ENCODE peak calls at places on chromosomes 4 and X, in five cellular contexts. B is K562, A is H1, L is HepG2, U is GM12878. G is an unnamed sample.

GRCh38 chr4:186737427-186737826 is 13.8 kb upstream of the FAT1 start:
- DNase-seq in B (no peak), A (no peak), L (no peak), U (no peak), G (no peak)

GRCh38 chrX:96770315-96770714 is 85.7 kb downstream of the DIAPH2 start:
- DNase-seq in B (no peak), A (no peak), L (peak; percentile 0), U (no peak), G (peak; percentile 5)

GRCh38 chr4:113616443-113616842 is 145.1 kb downstream of the CAMK2D start:
- DNase-seq in B (no peak), A (no peak), L (no peak), U (no peak), G (no peak)

GRCh38 chrX:112841114-112841819 is 636 bp upstream of the AMOT start:
- DNase-seq in B (peak; percentile 90), A (peak; percentile 50), L (peak; percentile 43), U (no peak), G (peak; percentile 86)

GRCh38 chr4:121190389-121190788 is 26.3 kb upstream of the TNIP3 start:
- DNase-seq in B (no peak), A (no peak), L (no peak), U (no peak), G (no peak)

GRCh38 chr4:186204611-186205144 is 13.3 kb downstream of the CYP4V2 start:
- DNase-seq in B (no peak), A (no peak), L (no peak), U (no peak), G (no peak)

GRCh38 chr4:26746742-26747351 is 113.8 kb upstream of the STIM2 start:
- DNase-seq in B (no peak), A (no peak), L (no peak), U (peak; percentile 55), G (no peak)

GRCh38 chr4:77432702-77433101 is 172.9 kb upstream of the CXCL13 start:
- DNase-seq in B (no peak), A (no peak), L (peak; percentile 5), U (no peak), G (peak; percentile 47)

GRCh38 chr4:15234585-15235126 is 193.2 kb upstream of the C1QTNF7 start:
- DNase-seq in B (no peak), A (no peak), L (no peak), U (no peak), G (no peak)

GRCh38 chr4:183035726-183036415 is 63.2 kb upstream of the WWC2 start:
- DNase-seq in B (no peak), A (no peak), L (no peak), U (no peak), G (peak; percentile 16)

GRCh38 chrX:155065035-155065734 is 5.8 kb downstream of the CMC4 start:
- DNase-seq in B (no peak), A (no peak), L (no peak), U (no peak), G (no peak)

GRCh38 chr4:107760281-107760947 is 40.4 kb upstream of the PAPSS1 start:
- DNase-seq in B (no peak), A (no peak), L (peak; percentile 23), U (no peak), G (peak; percentile 7)

GRCh38 chr4:6362896-6363295 is 93.2 kb downstream of the WFS1 start:
- DNase-seq in B (peak; percentile 70), A (no peak), L (peak; percentile 31), U (no peak), G (peak; percentile 78)

GRCh38 chrX:23764585-23764984 is 18.4 kb upstream of the SAT1 start:
- DNase-seq in B (no peak), A (no peak), L (no peak), U (no peak), G (no peak)

GRCh38 chr4:28225005-28225404 is 1364.4 kb downstream of the STIM2 start:
- DNase-seq in B (no peak), A (peak; percentile 19), L (no peak), U (no peak), G (peak; percentile 75)

GRCh38 chrX:108437789-108438623 is at the start of gene COL4A6:
- DNase-seq in B (peak; percentile 24), A (peak; percentile 9), L (peak; percentile 23), U (no peak), G (peak; percentile 76)

GRCh38 chr4:80831383-80832361 is 198.8 kb upstream of the BMP3 start:
- DNase-seq in B (no peak), A (no peak), L (no peak), U (no peak), G (no peak)

GRCh38 chrX:15750611-15751159 is 12.6 kb downstream of the CA5B start:
- DNase-seq in B (no peak), A (no peak), L (no peak), U (no peak), G (no peak)

GRCh38 chrX:103792916-103793540 is 16.4 kb downstream of the PLP1 start:
- DNase-seq in B (no peak), A (no peak), L (no peak), U (no peak), G (no peak)

GRCh38 chr4:186201535-186202230 is 10.3 kb downstream of the CYP4V2 start:
- DNase-seq in B (peak; percentile 39), A (no peak), L (peak; percentile 59), U (no peak), G (peak; percentile 76)

GRCh38 chrX:29297171-29297800 is 710.0 kb downstream of the IL1RAPL1 start:
- DNase-seq in B (no peak), A (no peak), L (no peak), U (no peak), G (peak; percentile 30)

GRCh38 chr4:20418865-20419451 is 167.3 kb downstream of the SLIT2 start:
- DNase-seq in B (no peak), A (no peak), L (peak; percentile 36), U (peak; percentile 40), G (peak; percentile 48)

GRCh38 chr4:19214591-19214990 is 1037.1 kb upstream of the SLIT2 start:
- DNase-seq in B (no peak), A (no peak), L (no peak), U (no peak), G (no peak)

DNA sequence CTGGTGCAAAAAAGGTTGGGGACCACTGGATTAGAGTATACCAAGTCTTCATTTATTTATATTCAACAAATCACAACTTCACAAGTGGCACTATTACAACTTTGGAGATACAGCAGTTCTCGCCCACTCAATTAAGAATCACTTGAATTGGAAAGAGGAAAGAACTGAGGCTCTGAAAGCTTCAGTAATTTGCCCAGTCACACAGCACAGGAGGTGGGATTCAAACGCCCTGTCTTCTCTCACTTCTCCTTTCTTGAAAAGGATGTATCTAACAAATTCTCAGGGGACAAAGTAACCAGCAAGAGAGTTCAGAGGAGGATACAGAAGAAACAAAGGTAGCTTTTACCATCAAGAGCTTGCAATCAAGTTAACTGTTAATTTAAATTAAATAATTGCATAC is 12.4 kb downstream of the SMIM14 start:
- DNase-seq in B (no peak), A (no peak), L (no peak), U (peak; percentile 80), G (no peak)
- TF ChIP-seq CREB1 in B (no peak), A (no peak), L (no peak), U (no peak), G (no peak)

GRCh38 chr4:100254237-100254636 is 64.0 kb upstream of the DDIT4L start:
- DNase-seq in B (no peak), A (no peak), L (no peak), U (no peak), G (no peak)
- H2AFZ ChIP-seq in B (no peak overlapping the region), A (no peak overlapping the region), L (no peak overlapping the region), U (no peak overlapping the region), G (no peak overlapping the region)

GRCh38 chr4:165011403-165011802 is 20.4 kb upstream of the TRIM60 start:
- DNase-seq in B (no peak), A (no peak), L (no peak), U (no peak), G (no peak)

GRCh38 chr4:165013691-165014090 is 18.1 kb upstream of the TRIM60 start:
- DNase-seq in B (no peak), A (no peak), L (no peak), U (no peak), G (no peak)

GRCh38 chr4:165010991-165011390 is 20.8 kb upstream of the TRIM60 start:
- DNase-seq in B (no peak), A (no peak), L (no peak), U (no peak), G (no peak)

DNA sequence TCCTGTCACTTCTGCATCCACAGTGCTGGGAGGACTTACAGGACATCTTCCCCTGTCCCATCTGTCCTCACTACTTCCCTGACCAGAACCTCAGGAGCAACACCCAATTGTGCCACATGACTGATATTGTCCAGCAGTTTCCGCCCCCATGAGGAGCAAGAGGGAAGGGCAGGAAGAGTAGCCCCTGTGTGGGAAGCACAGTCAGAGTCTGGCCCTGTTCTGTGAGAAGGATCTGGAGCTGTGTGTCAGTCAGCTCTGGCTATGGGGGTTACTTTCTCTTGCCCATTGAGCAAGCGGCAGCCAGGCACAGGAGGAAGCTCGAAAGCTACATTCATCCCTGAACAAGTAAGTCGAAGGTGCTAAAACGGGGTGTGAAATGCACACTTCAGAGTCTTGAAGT is 14.8 kb upstream of the TRIM60 start:
- DNase-seq in B (peak; percentile 35), A (no peak), L (peak; percentile 28), U (no peak), G (peak; percentile 79)
- TF ChIP-seq CREB1 in B (no peak), A (no peak), L (no peak), U (no peak), G (no peak)

GRCh38 chr4:141503260-141503659 is 133.1 kb upstream of the IL15 start:
- DNase-seq in B (no peak), A (no peak), L (no peak), U (no peak), G (no peak)

GRCh38 chr4:141501395-141501794 is 135.0 kb upstream of the IL15 start:
- DNase-seq in B (no peak), A (no peak), L (no peak), U (no peak), G (no peak)

GRCh38 chr4:141502755-141503154 is 133.6 kb upstream of the IL15 start:
- DNase-seq in B (no peak), A (no peak), L (no peak), U (no peak), G (no peak)

GRCh38 chr4:141499454-141499853 is 136.9 kb upstream of the IL15 start:
- DNase-seq in B (no peak), A (no peak), L (no peak), U (no peak), G (no peak)

GRCh38 chr4:141501931-141502330 is 134.5 kb upstream of the IL15 start:
- DNase-seq in B (no peak), A (no peak), L (no peak), U (no peak), G (no peak)
- H2AFZ ChIP-seq in B (no peak overlapping the region), A (no peak overlapping the region), L (no peak overlapping the region), U (no peak overlapping the region), G (no peak overlapping the region)

GRCh38 chr4:143335979-143336827 is 473 bp upstream of the GAB1 start:
- DNase-seq in B (peak; percentile 83), A (peak; percentile 90), L (peak; percentile 71), U (no peak), G (peak; percentile 95)
- TF ChIP-seq CREB1 in B (no peak), A (no peak), L (no peak), U (no peak), G (no peak)

GRCh38 chr4:2352729-2353221 is 65.7 kb downstream of the ZFYVE28 start:
- DNase-seq in B (no peak), A (no peak), L (no peak), U (no peak), G (no peak)
- H2AFZ ChIP-seq in B (no peak overlapping the region), A (no peak overlapping the region), L (no peak overlapping the region), U (no peak overlapping the region), G (no peak overlapping the region)

GRCh38 chrX:47796433-47796906 is 40.2 kb upstream of the ZNF81 start:
- DNase-seq in B (no peak), A (no peak), L (no peak), U (no peak), G (no peak)
- TF ChIP-seq CREB1 in B (no peak), A (no peak), L (no peak), U (no peak), G (no peak)

G was measured in GM23338.